ENCODE peak calls at places on chromosomes 7 and 10, in nine cellular contexts. L is IMR-90, O is AG04450, G is psoas muscle, T is right lobe of liver, S is OCI-LY7, Z is choroid plexus epithelial cell, A is sigmoid colon, P is fibroblast of pulmonary artery. Q is an unnamed sample.

GRCh38 chr10:93006435-93007039 is 54.1 kb upstream of the CYP26C1 start:
- DNase-seq in Z (peak), A (no peak), P (peak), L (peak), T (no peak), O (peak), S (peak), G (no peak), Q (no peak)

GRCh38 chr10:4704034-4704545 is 121.9 kb upstream of the AKR1E2 start:
- DNase-seq in T (no peak), A (no peak), L (peak), Z (peak), S (no peak), P (peak), O (no peak), G (no peak), Q (no peak)

GRCh38 chr10:29471483-29471859 is 163.3 kb downstream of the SVIL start:
- DNase-seq in G (no peak), P (peak), L (peak), A (no peak), T (no peak), O (peak), S (no peak), Z (peak), Q (no peak)

GRCh38 chr10:99341860-99342517 is 12.8 kb downstream of the CNNM1 start:
- DNase-seq in Z (no peak), P (peak), L (peak), O (no peak), A (no peak), G (no peak), S (no peak), T (no peak), Q (no peak)

GRCh38 chr10:30002438-30003266 is 56.7 kb downstream of the JCAD start:
- DNase-seq in L (peak), S (peak), T (peak), P (peak), O (no peak), Z (peak), A (peak), G (peak), Q (peak)

GRCh38 chr10:43417950-43418768 is 9.2 kb upstream of the HNRNPF start:
- DNase-seq in T (no peak), O (no peak), G (no peak), Z (no peak), S (peak), A (no peak), P (no peak), L (no peak), Q (peak)

GRCh38 chr10:54372164-54372563 is 428.9 kb downstream of the PCDH15 start:
- DNase-seq in Z (no peak), S (no peak), P (no peak), L (no peak), A (no peak), T (no peak), O (no peak), G (no peak), Q (no peak)

GRCh38 chr10:50557130-50557682 is 66.5 kb downstream of the SGMS1 start:
- DNase-seq in O (no peak), P (no peak), G (no peak), L (no peak), T (no peak), A (no peak), Z (no peak), S (no peak), Q (no peak)

GRCh38 chr7:19117081-19117869 is at the start of gene TWIST1:
- DNase-seq in G (no peak), S (no peak), O (peak), Z (peak), A (peak), T (peak), P (peak), L (peak), Q (peak)

GRCh38 chr7:5595545-5596045 is 172.0 kb upstream of the TNRC18 start:
- DNase-seq in O (no peak), A (no peak), T (no peak), L (peak), S (no peak), G (no peak), P (no peak), Z (peak), Q (peak)

GRCh38 chr7:105014725-105015630 is 973 bp downstream of the KMT2E start:
- DNase-seq in G (peak), P (peak), L (peak), A (peak), S (peak), T (peak), Z (peak), O (no peak), Q (peak)

GRCh38 chr7:43085992-43086391 is 26.5 kb upstream of the HECW1 start:
- DNase-seq in G (no peak), Z (no peak), S (no peak), A (no peak), O (no peak), L (no peak), T (no peak), P (no peak), Q (no peak)

GRCh38 chr10:44427479-44427878 is 42.6 kb upstream of the CXCL12 start:
- DNase-seq in L (no peak), P (no peak), O (no peak), S (no peak), G (no peak), A (no peak), T (no peak), Z (no peak), Q (no peak)

GRCh38 chr10:123287594-123288247 is 133.5 kb downstream of the BUB3 start:
- DNase-seq in A (no peak), P (peak), T (no peak), L (peak), Z (peak), O (no peak), S (no peak), G (no peak), Q (peak)

GRCh38 chr7:22157552-22157951 is 199.4 kb downstream of the RAPGEF5 start:
- DNase-seq in L (no peak), G (no peak), Z (no peak), S (no peak), A (no peak), P (no peak), T (no peak), O (no peak), Q (no peak)

GRCh38 chr7:41313171-41313570 is 389.7 kb downstream of the INHBA start:
- DNase-seq in L (peak), S (no peak), O (no peak), Z (no peak), G (no peak), P (no peak), A (no peak), T (no peak), Q (no peak)

GRCh38 chr10:24762161-24762924 is 38.7 kb upstream of the ARHGAP21 start:
- DNase-seq in G (no peak), T (no peak), O (no peak), P (peak), A (no peak), L (no peak), Z (peak), S (no peak), Q (no peak)

DNA sequence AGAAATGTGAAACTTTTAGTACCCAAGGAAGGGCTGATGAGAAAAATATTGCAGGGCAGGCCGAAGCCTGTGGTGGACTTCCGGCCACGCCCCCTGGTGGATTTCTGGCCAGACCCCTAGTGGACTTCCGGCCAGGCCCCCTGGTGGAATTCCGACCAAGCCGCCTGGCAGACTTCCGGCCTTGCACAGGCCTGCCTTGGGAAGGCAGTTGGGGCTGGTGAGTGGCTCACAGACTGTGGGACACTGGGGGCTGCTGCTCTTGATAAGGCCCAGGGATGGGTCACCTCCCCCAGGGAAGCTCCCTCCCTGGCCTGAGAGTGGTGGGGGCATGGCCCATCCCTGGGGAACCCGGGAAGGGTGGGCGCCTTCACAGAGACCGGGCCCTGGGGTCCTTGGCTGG is 116.4 kb upstream of the MKI67 start:
- DNase-seq in G (no peak), O (no peak), Z (no peak), T (no peak), A (no peak), L (no peak), P (no peak), S (no peak), Q (no peak)
- TF ChIP-seq CTCF in G (no peak), O (no peak), Z (no peak), T (no peak), A (no peak), L (no peak), P (no peak), S (no peak), Q (no peak)

GRCh38 chr7:98755138-98755898 is 114.5 kb downstream of the TMEM130 start:
- DNase-seq in A (no peak), O (no peak), Z (no peak), P (no peak), T (no peak), G (no peak), S (no peak), L (no peak), Q (peak)
- TF ChIP-seq CTCF in A (no peak), O (no peak), Z (no peak), P (no peak), T (no peak), G (no peak), S (no peak), L (no peak), Q (no peak)

GRCh38 chr10:124298891-124299290 is 119.8 kb downstream of the OAT start:
- DNase-seq in G (peak), A (peak), L (no peak), T (no peak), S (no peak), Z (no peak), P (no peak), O (no peak), Q (no peak)
- TF ChIP-seq CTCF in G (no peak), A (no peak), L (no peak), T (no peak), S (no peak), Z (no peak), P (no peak), O (no peak), Q (no peak)

GRCh38 chr10:47404446-47404845 is 20.4 kb upstream of the ZNF488 start:
- DNase-seq in P (no peak), L (no peak), G (no peak), A (no peak), Z (no peak), O (no peak), T (no peak), S (no peak), Q (no peak)

GRCh38 chr10:47402681-47403301 is 18.7 kb upstream of the ZNF488 start:
- DNase-seq in Z (peak), A (peak), O (peak), T (no peak), P (peak), S (no peak), G (peak), L (peak), Q (no peak)

GRCh38 chr10:47401874-47402645 is 18.0 kb upstream of the ZNF488 start:
- DNase-seq in G (no peak), A (no peak), O (no peak), S (no peak), T (no peak), L (no peak), Z (no peak), P (no peak), Q (no peak)

GRCh38 chr10:47404937-47405336 is 20.8 kb upstream of the ZNF488 start:
- DNase-seq in G (no peak), L (no peak), Z (no peak), O (no peak), P (no peak), T (no peak), A (no peak), S (no peak), Q (no peak)

GRCh38 chr10:47403401-47404318 is 19.6 kb upstream of the ZNF488 start:
- DNase-seq in G (no peak), S (no peak), T (no peak), O (no peak), Z (peak), L (peak), P (peak), A (no peak), Q (no peak)
- TF ChIP-seq CTCF in G (no peak), S (peak), T (no peak), O (no peak), Z (peak), L (no peak), P (no peak), A (no peak), Q (no peak)

GRCh38 chr10:60466267-60467201 is 76.9 kb upstream of the ANK3 start:
- DNase-seq in G (no peak), Z (no peak), L (peak), S (no peak), A (no peak), P (no peak), T (no peak), O (peak), Q (no peak)
- TF ChIP-seq CTCF in G (no peak), Z (no peak), L (no peak), S (no peak), A (no peak), P (peak), T (no peak), O (peak), Q (no peak)

DNA sequence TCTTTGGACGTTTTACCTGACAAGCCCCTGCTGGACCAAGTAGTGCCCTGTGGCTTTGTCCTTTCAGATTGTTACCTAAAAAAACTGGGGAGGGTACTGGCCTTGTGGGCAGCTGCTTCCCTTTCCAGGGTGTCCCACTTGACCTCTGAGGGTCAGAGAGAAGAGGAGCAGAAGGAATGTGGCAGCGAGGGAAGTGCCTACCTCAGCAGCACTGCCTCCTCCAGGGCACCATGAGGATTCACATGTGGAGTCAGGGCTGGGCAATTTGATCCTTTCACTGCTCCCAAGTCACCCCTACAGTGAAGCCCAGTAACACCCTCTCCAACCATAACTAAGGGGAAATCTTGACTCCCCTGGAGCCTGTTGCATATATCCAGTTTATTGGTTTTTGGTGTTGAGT is 64.6 kb downstream of the ITGB1 start:
- DNase-seq in Z (no peak), A (peak), P (no peak), G (no peak), T (no peak), L (no peak), S (no peak), O (no peak), Q (no peak)
- TF ChIP-seq CTCF in Z (peak), A (no peak), P (peak), G (no peak), T (no peak), L (no peak), S (peak), O (peak), Q (no peak)

GRCh38 chr10:79981356-79981672 is 32.4 kb upstream of the SFTPD start:
- DNase-seq in G (no peak), S (no peak), T (no peak), Z (no peak), P (no peak), A (no peak), L (no peak), O (no peak), Q (no peak)

GRCh38 chr10:79980711-79981110 is 31.8 kb upstream of the SFTPD start:
- DNase-seq in O (no peak), G (no peak), A (no peak), S (no peak), T (no peak), L (no peak), P (no peak), Z (no peak), Q (no peak)

GRCh38 chr10:79982486-79982800 is 33.5 kb upstream of the SFTPD start:
- DNase-seq in O (no peak), S (no peak), Z (no peak), A (no peak), T (no peak), L (no peak), G (no peak), P (peak), Q (peak)

GRCh38 chr10:79982861-79983260 is 34.0 kb upstream of the SFTPD start:
- DNase-seq in A (no peak), O (no peak), G (no peak), S (no peak), Z (no peak), T (no peak), P (no peak), L (no peak), Q (no peak)

GRCh38 chr10:79981673-79982485 is 33.0 kb upstream of the SFTPD start:
- DNase-seq in G (peak), Z (peak), O (no peak), A (peak), S (no peak), P (peak), T (peak), L (peak), Q (peak)
- TF ChIP-seq CTCF in G (no peak), Z (peak), O (peak), A (no peak), S (no peak), P (no peak), T (peak), L (no peak), Q (no peak)

GRCh38 chr10:124418726-124419501 is at the start of gene OAT:
- DNase-seq in P (peak), A (peak), G (peak), Z (peak), T (peak), S (peak), O (peak), L (peak), Q (peak)
- TF ChIP-seq CTCF in P (peak), A (no peak), G (no peak), Z (no peak), T (no peak), S (no peak), O (peak), L (peak), Q (no peak)

GRCh38 chr7:142301299-142301698 is 43.4 kb upstream of the PRSS58 start:
- DNase-seq in L (no peak), O (no peak), G (no peak), P (no peak), S (peak), A (no peak), T (no peak), Z (no peak), Q (no peak)

GRCh38 chr7:142301923-142302550 is 44.2 kb upstream of the PRSS58 start:
- DNase-seq in G (no peak), Z (peak), L (no peak), O (no peak), T (no peak), P (no peak), S (peak), A (no peak), Q (peak)

GRCh38 chr7:142298631-142299030 is 40.8 kb upstream of the PRSS58 start:
- DNase-seq in A (no peak), L (no peak), Z (no peak), T (no peak), S (peak), P (no peak), G (no peak), O (no peak), Q (no peak)

GRCh38 chr7:142299226-142299625 is 41.4 kb upstream of the PRSS58 start:
- DNase-seq in A (no peak), G (no peak), S (peak), O (no peak), Z (no peak), T (no peak), L (no peak), P (no peak), Q (no peak)

DNA sequence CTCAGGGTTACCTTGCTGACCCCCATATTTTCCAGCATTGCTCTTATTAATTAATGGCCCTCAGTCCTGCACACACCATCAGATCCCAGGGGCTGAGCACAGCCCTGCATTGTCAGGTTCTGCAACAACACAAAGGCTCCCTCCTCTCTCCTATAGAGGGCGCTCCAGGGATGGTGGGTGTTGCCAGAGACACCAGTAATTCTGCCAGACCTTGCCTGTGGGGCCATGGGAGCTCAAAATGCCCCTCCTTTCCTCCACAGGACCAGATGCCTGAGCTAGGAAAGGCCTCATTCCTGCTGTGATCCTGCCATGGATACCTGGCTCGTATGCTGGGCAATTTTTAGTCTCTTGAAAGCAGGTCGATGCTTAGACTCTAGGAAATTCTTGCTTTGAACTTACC is 42.8 kb upstream of the PRSS58 start:
- DNase-seq in G (no peak), T (no peak), O (no peak), L (no peak), P (no peak), Z (no peak), A (no peak), S (peak), Q (no peak)
- TF ChIP-seq CTCF in G (no peak), T (no peak), O (no peak), L (peak), P (no peak), Z (peak), A (no peak), S (peak), Q (peak)

DNA sequence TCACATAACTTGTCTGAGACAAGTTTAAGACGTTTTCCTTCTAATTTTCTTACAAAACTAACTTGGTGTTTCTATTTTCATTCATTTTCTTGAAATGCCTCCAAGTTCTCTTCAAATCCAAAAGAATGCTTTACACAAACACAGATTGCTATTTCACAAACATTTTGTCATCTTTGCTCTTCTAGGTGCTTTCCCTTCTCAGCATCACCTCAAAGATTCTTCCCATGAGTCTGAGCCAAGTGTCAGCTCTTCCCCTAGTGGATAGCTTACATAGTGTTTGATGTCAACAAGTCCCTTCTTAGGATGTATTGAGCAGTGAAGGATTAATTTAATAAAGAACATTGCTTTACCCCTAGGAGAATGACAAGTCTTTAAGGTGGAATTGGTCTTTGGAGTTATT is 38.1 kb upstream of the SEMA3A start:
- DNase-seq in A (no peak), G (no peak), L (peak), Z (peak), P (peak), S (no peak), T (no peak), O (peak), Q (no peak)
- TF ChIP-seq CTCF in A (no peak), G (no peak), L (peak), Z (peak), P (peak), S (no peak), T (no peak), O (peak), Q (no peak)